ENCODE peak calls at places on chromosomes 12 and 14, in five cellular contexts. One of them, this sample, is unnamed.

GRCh38 chr14:31208546-31209424 is 1.2 kb upstream of the HECTD1 start:
- DNase-seq in GM04503: no peak
- DNase-seq in naive thymus-derived CD8-positive, alpha-beta T cell: no peak
- DNase-seq in HuH-7: no peak
- DNase-seq in CD8-positive, alpha-beta memory T cell: no peak
- DNase-seq in this sample: no peak

GRCh38 chr12:48995061-48995879 is 3.9 kb downstream of the DDN start:
- DNase-seq in CD8-positive, alpha-beta memory T cell: peak
- DNase-seq in naive thymus-derived CD8-positive, alpha-beta T cell: no peak
- DNase-seq in GM04503: no peak
- DNase-seq in HuH-7: peak
- DNase-seq in this sample: no peak

GRCh38 chr12:57620936-57621496 is 9.8 kb downstream of the ARHGEF25 start:
- DNase-seq in naive thymus-derived CD8-positive, alpha-beta T cell: no peak
- DNase-seq in CD8-positive, alpha-beta memory T cell: no peak
- DNase-seq in GM04503: no peak
- DNase-seq in HuH-7: no peak
- DNase-seq in this sample: no peak

GRCh38 chr14:69153848-69154208 is 909 bp upstream of the DCAF5 start:
- DNase-seq in CD8-positive, alpha-beta memory T cell: no peak
- DNase-seq in HuH-7: peak
- DNase-seq in GM04503: no peak
- DNase-seq in naive thymus-derived CD8-positive, alpha-beta T cell: no peak
- DNase-seq in this sample: no peak

GRCh38 chr14:100621806-100622205 is 34.6 kb upstream of the BEGAIN start:
- DNase-seq in GM04503: no peak
- DNase-seq in CD8-positive, alpha-beta memory T cell: no peak
- DNase-seq in HuH-7: no peak
- DNase-seq in naive thymus-derived CD8-positive, alpha-beta T cell: no peak
- DNase-seq in this sample: no peak

GRCh38 chr12:32809196-32809595 is 53.5 kb upstream of the YARS2 start:
- DNase-seq in HuH-7: no peak
- DNase-seq in GM04503: no peak
- DNase-seq in CD8-positive, alpha-beta memory T cell: no peak
- DNase-seq in naive thymus-derived CD8-positive, alpha-beta T cell: no peak
- DNase-seq in this sample: no peak

GRCh38 chr12:47296828-47297227 is 217.1 kb upstream of the AMIGO2 start:
- DNase-seq in naive thymus-derived CD8-positive, alpha-beta T cell: no peak
- DNase-seq in HuH-7: no peak
- DNase-seq in GM04503: no peak
- DNase-seq in CD8-positive, alpha-beta memory T cell: no peak
- DNase-seq in this sample: no peak

GRCh38 chr12:4789776-4790175 is 69.6 kb downstream of the GALNT8 start:
- DNase-seq in GM04503: no peak
- DNase-seq in CD8-positive, alpha-beta memory T cell: no peak
- DNase-seq in HuH-7: no peak
- DNase-seq in naive thymus-derived CD8-positive, alpha-beta T cell: no peak
- DNase-seq in this sample: no peak

GRCh38 chr12:79409562-79409961 is 281.2 kb downstream of the PAWR start:
- DNase-seq in HuH-7: no peak
- DNase-seq in naive thymus-derived CD8-positive, alpha-beta T cell: no peak
- DNase-seq in GM04503: peak
- DNase-seq in CD8-positive, alpha-beta memory T cell: no peak
- DNase-seq in this sample: no peak

GRCh38 chr14:43135877-43136411 is 1371.1 kb downstream of the FSCB start:
- DNase-seq in GM04503: no peak
- DNase-seq in naive thymus-derived CD8-positive, alpha-beta T cell: no peak
- DNase-seq in CD8-positive, alpha-beta memory T cell: no peak
- DNase-seq in HuH-7: no peak
- DNase-seq in this sample: no peak